ENCODE peak calls at places on chromosome 1, in seven cellular contexts. Z, Y, O, U, B, X and P are unnamed samples.

GRCh38 chr1:198864695-198865094 is 225.9 kb downstream of the PTPRC start:
- DNase-seq in Z (no peak), Y (no peak), O (no peak), U (no peak), B (no peak), X (no peak), P (no peak)

GRCh38 chr1:21295059-21295401 is 4.8 kb upstream of the ECE1 start:
- DNase-seq in Z (peak; percentile 34), Y (no peak), O (peak; percentile 17), U (no peak), B (no peak), X (no peak), P (no peak)

GRCh38 chr1:207335695-207336363 is 14.4 kb downstream of the CD55 start:
- DNase-seq in Z (peak; percentile 72), Y (no peak), O (no peak), U (no peak), B (no peak), X (no peak), P (no peak)

GRCh38 chr1:154951901-154952657 is 3.8 kb downstream of the PBXIP1 start:
- DNase-seq in Z (no peak), Y (no peak), O (no peak), U (no peak), B (no peak), X (peak; percentile 32), P (no peak)

GRCh38 chr1:30829889-30830288 is 72.3 kb upstream of the LAPTM5 start:
- DNase-seq in Z (no peak), Y (no peak), O (no peak), U (no peak), B (no peak), X (no peak), P (no peak)

GRCh38 chr1:147622731-147623130 is 47.6 kb downstream of the ACP6 start:
- DNase-seq in Z (peak; percentile 66), Y (no peak), O (no peak), U (no peak), B (no peak), X (no peak), P (no peak)

GRCh38 chr1:33612877-33613487 is 140.5 kb downstream of the ZSCAN20 start:
- DNase-seq in Z (peak; percentile 66), Y (peak; percentile 81), O (peak; percentile 7), U (peak; percentile 51), B (no peak), X (peak; percentile 80), P (peak; percentile 53)

GRCh38 chr1:1063945-1064831 is 9.9 kb downstream of the RNF223 start:
- DNase-seq in Z (peak; percentile 85), Y (peak; percentile 79), O (peak; percentile 91), U (peak; percentile 54), B (no peak), X (peak; percentile 76), P (peak; percentile 64)

GRCh38 chr1:246600579-246600978 is 34.3 kb downstream of the CNST start:
- DNase-seq in Z (no peak), Y (no peak), O (no peak), U (no peak), B (no peak), X (no peak), P (no peak)

GRCh38 chr1:46550751-46551231 is 656 bp downstream of the KNCN start:
- DNase-seq in Z (no peak), Y (no peak), O (no peak), U (no peak), B (no peak), X (no peak), P (no peak)